ENCODE peak calls at places on chromosomes 12 and 14, in five cellular contexts. O is HepG2, M is spleen, J is astrocyte of the spinal cord, I is astrocyte of the cerebellum. E is an unnamed sample.

GRCh38 chr12:112179936-112180335 is 54.6 kb downstream of the TRAFD1 start:
- DNase-seq in I (no peak), O (no peak), J (no peak), M (peak), E (no peak)

GRCh38 chr14:36791402-36791801 is 129.7 kb downstream of the PAX9 start:
- DNase-seq in M (no peak), J (no peak), O (peak), I (no peak), E (no peak)

GRCh38 chr12:15446798-15447197 is 124.5 kb downstream of the PTPRO start:
- DNase-seq in M (no peak), I (peak), O (no peak), J (peak), E (no peak)

GRCh38 chr14:60651936-60652673 is 2.8 kb upstream of the SIX1 start:
- DNase-seq in M (no peak), J (no peak), O (no peak), I (no peak), E (no peak)

GRCh38 chr14:105091335-105092123 is 26.3 kb upstream of the GPR132 start:
- DNase-seq in J (no peak), M (peak), O (peak), I (no peak), E (no peak)

GRCh38 chr12:93591137-93591868 is 18.8 kb downstream of the SOCS2 start:
- DNase-seq in O (no peak), J (peak), M (peak), I (peak), E (peak)

GRCh38 chr12:105084251-105085250 is at the start of gene ALDH1L2:
- DNase-seq in M (peak), I (no peak), O (peak), J (peak), E (peak)

GRCh38 chr12:30200864-30201263 is 417.1 kb upstream of the TMTC1 start:
- DNase-seq in O (no peak), M (no peak), I (no peak), J (peak), E (peak)

GRCh38 chr14:95078841-95079240 is 78.5 kb downstream of the DICER1 start:
- DNase-seq in O (no peak), J (no peak), M (no peak), I (no peak), E (no peak)

GRCh38 chr12:47812797-47813490 is 6.8 kb downstream of the HDAC7 start:
- DNase-seq in J (peak), I (peak), M (peak), O (peak), E (peak)

GRCh38 chr12:46803517-46803916 is 22.3 kb downstream of the SLC38A4 start:
- DNase-seq in M (no peak), J (no peak), I (no peak), O (no peak), E (no peak)

GRCh38 chr14:36226164-36226563 is 49.6 kb upstream of the PTCSC3 start:
- DNase-seq in J (no peak), I (no peak), M (no peak), O (no peak), E (no peak)

GRCh38 chr14:96098309-96098998 is 59.3 kb downstream of the C14orf132 start:
- DNase-seq in I (peak), M (no peak), J (peak), O (peak), E (peak)

GRCh38 chr12:27564612-27565213 is 40.7 kb downstream of the PPFIBP1 start:
- DNase-seq in M (no peak), I (no peak), J (no peak), O (no peak), E (no peak)

GRCh38 chr12:66196806-66197205 is 7.8 kb downstream of the IRAK3 start:
- DNase-seq in J (no peak), M (no peak), I (no peak), O (no peak), E (peak)

GRCh38 chr14:61965030-61965745 is 203.0 kb downstream of the SNAPC1 start:
- DNase-seq in O (peak), I (peak), M (no peak), J (peak), E (peak)

GRCh38 chr12:103736572-103736971 is 104.5 kb downstream of the NT5DC3 start:
- DNase-seq in I (no peak), M (no peak), O (no peak), J (no peak), E (no peak)

GRCh38 chr14:53019391-53019790 is 68.5 kb upstream of the FERMT2 start:
- DNase-seq in M (no peak), J (peak), I (no peak), O (no peak), E (no peak)

GRCh38 chr14:24289649-24290283 is 9.8 kb downstream of the DHRS1 start:
- DNase-seq in J (no peak), O (no peak), M (no peak), I (no peak), E (no peak)

GRCh38 chr12:19893514-19893913 is 454.2 kb downstream of the AEBP2 start:
- DNase-seq in M (no peak), I (no peak), J (peak), O (no peak), E (peak)

GRCh38 chr12:53224268-53224896 is 7.6 kb downstream of the RARG start:
- DNase-seq in I (no peak), J (no peak), M (peak), O (peak), E (no peak)

GRCh38 chr14:35879654-35880249 is 53.6 kb downstream of the BRMS1L start:
- DNase-seq in I (no peak), O (peak), J (peak), M (no peak), E (peak)

GRCh38 chr12:54734196-54734950 is 86.2 kb upstream of the DCD start:
- DNase-seq in O (no peak), I (no peak), M (no peak), J (no peak), E (no peak)

GRCh38 chr12:103028881-103029280 is 71.4 kb downstream of the ASCL1 start:
- DNase-seq in J (no peak), I (no peak), O (no peak), M (no peak), E (no peak)

GRCh38 chr12:12736759-12737676 is 19.9 kb downstream of the CDKN1B start:
- DNase-seq in O (no peak), M (no peak), J (peak), I (no peak), E (peak)

GRCh38 chr14:77059276-77059934 is 30.9 kb upstream of the IRF2BPL start:
- DNase-seq in M (no peak), J (peak), O (peak), I (peak), E (peak)

GRCh38 chr14:105163040-105163742 is 5.4 kb downstream of the JAG2 start:
- DNase-seq in I (no peak), O (no peak), J (no peak), M (no peak), E (no peak)

GRCh38 chr14:100305446-100306255 is 593 bp downstream of the SLC25A29 start:
- DNase-seq in O (no peak), M (peak), J (peak), I (no peak), E (no peak)

GRCh38 chr12:123912415-123913385 is 59.9 kb downstream of the CCDC92 start:
- DNase-seq in M (peak), I (no peak), J (no peak), O (peak), E (peak)

GRCh38 chr14:36449903-36450302 is 70.1 kb downstream of the NKX2-1 start:
- DNase-seq in M (no peak), I (no peak), J (no peak), O (no peak), E (no peak)

GRCh38 chr14:104977681-104978647 is at the start of gene AHNAK2:
- DNase-seq in I (no peak), O (peak), M (peak), J (peak), E (peak)

GRCh38 chr12:49877066-49877465 is 26.6 kb downstream of the FAIM2 start:
- DNase-seq in I (no peak), M (peak), O (no peak), J (no peak), E (no peak)

GRCh38 chr12:113407931-113408585 is 4.4 kb upstream of the SDS start:
- DNase-seq in J (peak), M (no peak), O (no peak), I (peak), E (peak)

GRCh38 chr14:87405563-87405962 is 587.4 kb downstream of the GALC start:
- DNase-seq in M (no peak), O (no peak), I (no peak), J (no peak), E (no peak)

GRCh38 chr14:61152851-61153364 is 128.2 kb downstream of the TMEM30B start:
- DNase-seq in J (peak), I (peak), M (no peak), O (peak), E (peak)

GRCh38 chr12:22609501-22609900 is 15.5 kb upstream of the ETNK1 start:
- DNase-seq in M (no peak), J (no peak), I (no peak), O (no peak), E (no peak)

GRCh38 chr14:52312872-52313492 is 1.1 kb upstream of the PTGER2 start:
- DNase-seq in O (no peak), I (no peak), M (no peak), J (no peak), E (peak)

GRCh38 chr12:42086021-42086420 is 58.7 kb downstream of the GXYLT1 start:
- DNase-seq in I (peak), J (peak), M (no peak), O (no peak), E (peak)

GRCh38 chr12:53172352-53172751 is 8.2 kb upstream of the ZNF740 start:
- DNase-seq in O (no peak), I (no peak), J (peak), M (no peak), E (peak)

GRCh38 chr12:109833307-109834189 is at the start of gene TRPV4:
- DNase-seq in I (no peak), M (no peak), J (peak), O (no peak), E (peak)

GRCh38 chr12:109836916-109837315 is 3.7 kb upstream of the TRPV4 start:
- DNase-seq in J (peak), I (no peak), M (no peak), O (no peak), E (no peak)

GRCh38 chr12:109832534-109833306 is 478 bp downstream of the TRPV4 start:
- DNase-seq in O (no peak), J (no peak), I (no peak), M (no peak), E (no peak)

GRCh38 chr12:109839444-109839843 is 6.2 kb upstream of the TRPV4 start:
- DNase-seq in I (no peak), O (no peak), J (no peak), M (no peak), E (no peak)

DNA sequence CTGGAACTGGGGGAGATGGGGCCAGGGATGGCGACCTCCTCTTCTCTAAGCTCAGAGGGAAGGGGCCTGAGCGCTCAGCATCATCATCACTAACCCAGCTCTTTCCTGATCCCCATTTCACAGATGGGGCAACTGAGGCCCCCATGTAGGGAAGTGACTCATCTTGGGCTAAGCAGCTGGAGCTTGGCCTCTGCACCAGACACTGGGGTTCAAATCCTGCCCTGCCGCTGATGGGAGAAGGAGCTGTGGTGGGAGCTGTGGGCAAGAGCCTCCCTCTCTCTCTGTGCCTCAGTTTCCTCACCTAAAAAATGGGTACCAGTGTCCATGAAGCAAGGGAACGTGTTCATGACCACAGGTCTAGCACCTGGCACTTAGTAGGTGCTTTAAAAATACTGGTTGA is 2.6 kb upstream of the TRPV4 start:
- DNase-seq in I (no peak), M (no peak), J (no peak), O (no peak), E (no peak)
- TF ChIP-seq CTCF in I (no peak), M (no peak), J (no peak), O (no peak), E (no peak)

GRCh38 chr14:75429562-75429961 is 1.7 kb downstream of the JDP2 start:
- DNase-seq in I (no peak), J (no peak), O (no peak), M (no peak), E (no peak)
- H3K4me3 ChIP-seq in I (peak), J (peak), O (peak), M (peak), E (peak)

GRCh38 chr14:70045715-70046535 is 142.8 kb downstream of the SLC8A3 start:
- DNase-seq in O (peak), J (peak), I (no peak), M (no peak), E (peak)
- TF ChIP-seq CTCF in O (peak), J (peak), I (peak), M (no peak), E (peak)

GRCh38 chr12:2008677-2009076 is 4.4 kb upstream of the DCP1B start:
- DNase-seq in I (no peak), O (no peak), M (no peak), J (peak), E (no peak)

GRCh38 chr12:2013111-2013510 is 8.9 kb upstream of the DCP1B start:
- DNase-seq in O (no peak), M (no peak), I (no peak), J (no peak), E (no peak)

GRCh38 chr12:2013527-2014223 is 9.4 kb upstream of the DCP1B start:
- DNase-seq in M (no peak), O (no peak), I (no peak), J (no peak), E (peak)

GRCh38 chr12:2011641-2012607 is 7.7 kb upstream of the DCP1B start:
- DNase-seq in M (no peak), O (peak), J (no peak), I (no peak), E (no peak)

DNA sequence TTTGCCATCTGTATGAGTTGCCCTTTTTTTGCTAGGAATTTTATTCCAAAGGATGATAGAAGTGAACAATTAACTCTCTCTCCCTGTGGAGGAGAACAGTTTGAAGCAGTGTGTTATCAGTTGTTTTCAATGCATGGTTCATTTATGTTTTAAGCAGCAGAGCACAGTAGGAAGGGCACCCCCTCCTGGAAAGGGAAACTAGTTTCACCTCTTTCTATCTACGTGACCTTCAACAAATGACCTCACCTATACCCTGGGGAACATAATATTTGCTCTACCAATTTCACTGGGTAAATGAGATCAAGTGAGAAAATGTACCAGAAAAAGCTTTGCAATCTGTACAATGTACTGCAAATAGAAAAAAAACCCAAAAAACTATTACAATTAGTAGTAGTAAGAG is 5.4 kb upstream of the DCP1B start:
- DNase-seq in O (peak), J (no peak), I (no peak), M (no peak), E (no peak)
- H3K4me3 ChIP-seq in O (no peak), J (no peak), I (no peak), M (no peak), E (no peak)

GRCh38 chr14:90405755-90406154 is 8.9 kb downstream of the CALM1 start:
- DNase-seq in M (no peak), I (no peak), O (no peak), J (no peak), E (no peak)

GRCh38 chr14:90406384-90406798 is 9.6 kb downstream of the CALM1 start:
- DNase-seq in O (no peak), M (no peak), I (no peak), J (no peak), E (no peak)

GRCh38 chr14:90412058-90412457 is 15.2 kb downstream of the CALM1 start:
- DNase-seq in J (no peak), I (no peak), O (no peak), M (no peak), E (no peak)

GRCh38 chr14:90408713-90409112 is 11.9 kb downstream of the CALM1 start:
- DNase-seq in M (no peak), O (no peak), I (no peak), J (peak), E (peak)

DNA sequence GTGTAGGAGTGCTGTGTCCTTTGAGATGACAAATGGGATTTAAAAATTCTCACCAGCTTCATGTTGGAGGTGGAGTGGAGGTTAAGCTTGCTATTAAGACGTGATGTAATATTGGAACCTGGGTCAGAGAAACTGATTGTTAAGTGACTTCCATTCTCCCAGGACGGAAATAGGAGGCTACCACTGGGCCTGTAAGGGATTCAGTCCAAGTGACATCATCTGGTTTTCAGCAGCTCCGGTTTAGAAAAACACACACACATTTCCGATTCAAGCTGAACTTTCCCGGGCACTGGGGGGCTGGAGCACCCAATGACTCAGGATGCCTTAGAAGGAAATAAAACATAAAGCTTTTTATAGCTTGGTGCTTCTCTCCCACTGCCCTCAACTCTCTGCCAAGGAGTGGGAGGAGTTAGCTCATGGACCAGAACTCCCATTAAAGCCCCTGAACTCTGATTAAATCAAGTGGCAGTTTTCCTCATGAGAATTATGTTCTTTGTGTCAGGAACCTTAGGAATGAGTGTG is 12.4 kb downstream of the CALM1 start:
- DNase-seq in J (peak), M (no peak), O (no peak), I (peak), E (peak)
- TF ChIP-seq CTCF in J (no peak), M (no peak), O (no peak), I (no peak), E (no peak)

DNA sequence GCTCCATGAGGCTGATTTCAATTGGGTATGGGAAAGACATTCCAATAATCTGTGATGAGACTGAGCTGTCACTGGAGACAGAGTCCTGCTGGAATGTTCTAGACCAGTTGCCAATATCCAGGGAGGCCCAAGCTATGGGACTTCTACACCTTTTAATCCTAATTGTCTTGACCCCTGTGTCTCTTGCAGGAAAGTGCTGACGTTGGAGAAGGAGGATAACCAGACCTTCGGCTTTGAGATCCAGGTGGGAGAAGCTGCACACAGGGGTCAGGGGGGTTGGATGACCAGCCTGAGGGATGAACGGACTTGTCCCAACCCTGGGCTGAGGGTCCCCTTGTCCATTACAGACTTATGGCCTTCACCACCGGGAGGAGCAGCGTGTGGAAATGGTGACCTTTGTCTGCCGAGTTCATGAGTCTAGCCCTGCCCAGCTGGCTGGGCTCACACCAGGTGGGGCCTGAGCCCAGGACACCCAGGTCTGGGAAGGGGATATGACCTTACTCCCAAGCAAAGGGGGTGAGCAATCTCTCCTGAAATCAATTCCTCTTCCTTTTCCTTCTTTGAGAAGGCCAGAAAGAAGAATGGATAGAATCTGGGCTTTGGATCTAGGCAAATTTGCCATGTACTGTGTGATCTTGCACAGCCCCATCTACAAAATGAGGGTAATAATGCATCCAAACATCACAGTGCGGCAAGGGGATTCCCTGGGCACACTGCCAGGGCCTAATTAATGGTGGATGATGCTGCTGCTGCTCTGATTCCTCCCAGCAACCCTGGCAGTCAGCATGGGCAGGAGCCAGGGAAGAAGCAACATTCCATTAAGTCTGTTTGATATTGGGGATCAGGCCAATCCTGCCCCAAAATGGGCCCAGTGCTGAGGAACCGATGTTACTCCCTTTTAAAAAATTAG is 4.2 kb downstream of the TAMALIN start:
- DNase-seq in J (no peak), I (no peak), O (peak), M (no peak), E (no peak)
- H3K4me3 ChIP-seq in J (no peak), I (peak), O (peak), M (peak), E (peak)

E was measured in fibroblast of pulmonary artery.